ENCODE peak calls at places on chromosomes 4 and X, in seven cellular contexts. Z is erythroblast, O is A549, A is spleen, T is NB4, E is right lobe of liver, H is HCT116. I is an unnamed sample.

GRCh38 chrX:50157545-50158125 is 43.2 kb downstream of the AKAP4 start:
- DNase-seq in Z (no peak), O (no peak), A (no peak), T (no peak), E (no peak), H (no peak), I (no peak)

GRCh38 chr4:3797831-3798500 is 31.8 kb downstream of the ADRA2C start:
- DNase-seq in Z (no peak), O (no peak), A (peak), T (no peak), E (peak), H (no peak), I (no peak)

GRCh38 chr4:5024673-5025072 is 5.4 kb upstream of the CYTL1 start:
- DNase-seq in Z (no peak), O (no peak), A (no peak), T (peak), E (no peak), H (no peak), I (no peak)

GRCh38 chr4:81792521-81792920 is 320.8 kb upstream of the RASGEF1B start:
- DNase-seq in Z (peak), O (no peak), A (no peak), T (no peak), E (no peak), H (no peak), I (no peak)

GRCh38 chr4:20266215-20267082 is 14.7 kb downstream of the SLIT2 start:
- DNase-seq in Z (no peak), O (no peak), A (no peak), T (no peak), E (no peak), H (no peak), I (no peak)

GRCh38 chrX:41350976-41351569 is 17.1 kb downstream of the DDX3X start:
- DNase-seq in Z (no peak), O (no peak), A (no peak), T (peak), E (no peak), H (no peak), I (no peak)

GRCh38 chr4:67437974-67438713 is 107.2 kb downstream of the CENPC start:
- DNase-seq in Z (no peak), O (no peak), A (no peak), T (peak), E (no peak), H (no peak), I (no peak)

GRCh38 chr4:89298788-89299152 is 8.8 kb downstream of the GPRIN3 start:
- DNase-seq in Z (no peak), O (no peak), A (no peak), T (peak), E (no peak), H (no peak), I (no peak)

GRCh38 chr4:66741081-66741480 is 804.2 kb downstream of the CENPC start:
- DNase-seq in Z (no peak), O (no peak), A (no peak), T (no peak), E (no peak), H (no peak), I (no peak)

GRCh38 chr4:15004701-15005301 is 2.5 kb downstream of the CPEB2 start:
- DNase-seq in Z (peak), O (no peak), A (peak), T (peak), E (peak), H (no peak), I (no peak)
- TF ChIP-seq POLR2A in Z (peak), O (no peak), A (no peak), T (no peak), E (peak), H (no peak), I (no peak)

GRCh38 chrX:149255860-149256259 is 249.2 kb downstream of the IDS start:
- DNase-seq in Z (no peak), O (no peak), A (no peak), T (no peak), E (no peak), H (no peak), I (no peak)

DNA sequence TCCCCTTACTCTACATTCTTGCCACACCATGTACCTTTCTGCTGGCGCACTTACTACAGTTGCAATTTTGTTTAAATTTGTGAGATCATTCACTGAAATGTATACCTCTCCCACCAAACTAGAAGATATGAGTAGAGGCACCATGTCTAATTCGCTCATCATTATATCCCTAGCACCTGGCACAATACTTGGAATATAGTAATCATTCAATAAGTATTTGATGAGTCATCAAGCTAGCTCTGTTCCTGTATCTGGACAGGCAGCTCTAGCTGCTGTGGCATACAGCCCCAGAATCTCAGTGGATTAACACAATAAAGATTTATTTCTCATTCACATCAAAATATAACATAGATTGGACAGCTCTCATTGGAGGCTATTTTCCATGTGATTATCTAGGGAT is 245.9 kb downstream of the IDS start:
- DNase-seq in Z (no peak), O (no peak), A (no peak), T (no peak), E (no peak), H (no peak), I (no peak)
- TF ChIP-seq POLR2A in Z (no peak), O (no peak), A (no peak), T (no peak), E (no peak), H (no peak), I (no peak)

DNA sequence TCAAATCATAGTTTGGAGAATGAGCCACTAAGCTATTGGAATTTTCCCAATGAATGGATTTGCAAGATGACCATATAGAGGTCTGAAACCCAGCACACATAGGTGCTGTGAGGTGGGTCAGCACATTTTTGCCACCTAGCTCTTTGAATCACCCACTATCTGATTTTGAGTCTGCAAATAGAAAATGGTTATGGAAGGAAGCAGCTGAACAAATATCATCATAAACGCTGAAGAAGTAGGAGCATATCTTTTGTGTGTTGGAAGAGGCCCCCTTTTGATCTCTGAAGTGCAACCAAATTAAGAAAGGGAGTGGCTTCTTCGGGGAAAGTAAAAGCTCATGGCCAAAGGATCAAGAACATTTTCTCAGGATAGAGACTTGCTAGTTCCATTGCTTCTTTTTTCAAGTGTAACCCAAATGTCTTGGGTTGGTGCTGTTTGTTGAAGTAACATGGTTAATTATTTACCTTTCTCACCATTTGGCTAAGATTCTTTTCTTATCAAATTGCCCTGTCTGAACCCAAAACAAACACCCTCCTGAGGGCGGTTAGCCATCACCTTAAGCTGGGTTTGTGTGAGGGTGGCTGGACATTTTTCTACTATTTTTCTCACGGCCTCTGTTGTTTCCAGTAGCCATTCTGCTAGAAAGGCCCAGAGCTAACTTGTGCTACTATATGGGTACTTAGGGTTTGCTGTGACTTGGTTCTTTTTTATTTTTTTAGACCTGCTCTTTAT is 18.4 kb upstream of the SORBS2 start:
- DNase-seq in Z (no peak), O (no peak), A (no peak), T (no peak), E (no peak), H (no peak), I (no peak)
- TF ChIP-seq POLR2A in Z (no peak), O (no peak), A (no peak), T (no peak), E (no peak), H (no peak), I (no peak)

GRCh38 chrX:45769919-45770582 is 569.4 kb upstream of the DIPK2B start:
- DNase-seq in Z (peak), O (peak), A (peak), T (peak), E (peak), H (no peak), I (no peak)

GRCh38 chrX:45774961-45775360 is 574.3 kb upstream of the DIPK2B start:
- DNase-seq in Z (no peak), O (no peak), A (no peak), T (peak), E (no peak), H (no peak), I (no peak)

GRCh38 chrX:45768666-45769065 is 568.0 kb upstream of the DIPK2B start:
- DNase-seq in Z (no peak), O (no peak), A (no peak), T (no peak), E (no peak), H (no peak), I (no peak)

GRCh38 chrX:45771560-45772340 is 571.1 kb upstream of the DIPK2B start:
- DNase-seq in Z (peak), O (no peak), A (peak), T (peak), E (peak), H (no peak), I (no peak)

DNA sequence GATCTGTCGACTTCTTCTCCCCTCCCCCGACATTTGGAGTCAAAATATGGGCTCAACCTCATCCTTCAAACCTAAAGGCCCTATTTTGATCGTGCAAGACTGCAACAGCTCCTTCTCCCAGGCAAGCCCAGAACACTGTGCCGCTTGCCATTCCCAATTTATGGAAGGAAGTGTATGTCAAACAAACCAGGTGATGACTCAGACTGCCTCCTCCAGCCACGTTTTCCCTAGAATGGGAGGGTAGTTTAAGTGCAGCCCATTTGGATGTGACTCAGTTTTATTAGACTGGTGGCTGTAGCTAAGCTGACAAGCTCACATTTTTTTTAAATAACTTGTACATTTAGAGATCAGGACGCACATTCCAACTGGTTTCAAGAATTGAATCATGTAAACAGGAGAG is 570.4 kb upstream of the DIPK2B start:
- DNase-seq in Z (no peak), O (peak), A (no peak), T (peak), E (no peak), H (peak), I (no peak)
- TF ChIP-seq POLR2A in Z (no peak), O (no peak), A (no peak), T (no peak), E (no peak), H (no peak), I (peak)

DNA sequence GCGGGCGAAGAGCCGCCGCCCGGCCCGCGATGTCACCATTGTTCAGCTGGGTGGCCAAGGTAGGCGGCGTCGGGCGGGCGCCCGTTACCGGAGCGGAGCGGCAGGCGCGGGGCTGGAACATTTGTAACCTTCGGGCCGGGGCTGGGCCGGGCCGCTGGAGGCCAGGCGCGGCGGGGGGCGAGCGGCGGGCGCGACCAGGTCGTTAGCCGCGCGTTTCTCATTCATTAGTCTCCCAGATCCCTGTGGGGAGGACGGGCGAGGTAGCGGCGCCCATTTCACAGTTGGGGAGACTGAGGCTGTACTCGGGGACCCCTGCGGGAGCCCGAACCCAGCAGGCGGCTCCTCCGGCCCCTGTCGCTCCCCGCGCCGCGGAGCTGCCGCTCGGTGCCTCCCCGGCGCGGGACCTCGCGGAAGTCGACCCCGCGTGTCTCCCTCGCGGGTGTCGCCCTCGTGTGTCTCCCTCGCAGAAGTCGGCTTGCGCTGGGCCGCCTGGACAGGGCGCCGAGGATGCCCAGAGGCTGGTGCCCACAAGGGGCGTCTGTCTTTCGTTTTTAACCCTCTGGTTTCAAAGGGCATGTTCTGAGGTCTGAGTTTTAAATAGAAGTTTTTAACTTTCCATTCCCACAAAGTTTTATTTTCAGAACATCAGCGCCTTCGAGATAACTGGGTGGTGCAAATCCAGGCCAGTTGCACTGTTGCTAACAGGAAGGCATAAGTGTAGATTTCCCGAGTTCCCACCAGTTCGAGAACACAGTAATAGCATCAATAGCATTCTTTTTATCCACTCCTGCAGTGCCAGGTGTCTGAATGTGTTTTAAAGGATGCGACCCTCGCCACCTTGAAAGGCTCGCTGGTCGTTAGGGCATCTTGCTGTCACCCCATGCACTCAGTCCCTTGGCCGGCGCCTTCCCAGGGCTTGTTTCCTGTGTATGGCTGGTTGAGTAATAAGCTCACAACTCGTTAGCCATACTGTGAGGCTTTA is 17.6 kb downstream of the PTTG2 start:
- DNase-seq in Z (peak), O (peak), A (peak), T (peak), E (peak), H (peak), I (peak)
- TF ChIP-seq POLR2A in Z (peak), O (no peak), A (no peak), T (no peak), E (peak), H (no peak), I (no peak)

GRCh38 chrX:115560978-115561604 is at the start of gene PLS3:
- DNase-seq in Z (no peak), O (peak), A (peak), T (no peak), E (peak), H (peak), I (peak)
- TF ChIP-seq POLR2A in Z (no peak), O (peak), A (no peak), T (no peak), E (peak), H (peak), I (peak)

GRCh38 chr4:103201724-103202123 is 3.6 kb upstream of the CENPE start:
- DNase-seq in Z (no peak), O (no peak), A (peak), T (no peak), E (no peak), H (no peak), I (no peak)

GRCh38 chr4:103197765-103198110 is 405 bp downstream of the CENPE start:
- DNase-seq in Z (no peak), O (peak), A (no peak), T (no peak), E (no peak), H (peak), I (no peak)

GRCh38 chr4:103199009-103199408 is 866 bp upstream of the CENPE start:
- DNase-seq in Z (peak), O (no peak), A (peak), T (no peak), E (no peak), H (no peak), I (no peak)

GRCh38 chr4:103201254-103201653 is 3.1 kb upstream of the CENPE start:
- DNase-seq in Z (no peak), O (no peak), A (no peak), T (no peak), E (no peak), H (no peak), I (no peak)

GRCh38 chr4:103198111-103198765 is at the start of gene CENPE:
- DNase-seq in Z (peak), O (peak), A (peak), T (peak), E (peak), H (peak), I (peak)
- TF ChIP-seq POLR2A in Z (peak), O (no peak), A (no peak), T (peak), E (no peak), H (peak), I (peak)

GRCh38 chr4:75699299-75699698 is 25.1 kb upstream of the USO1 start:
- DNase-seq in Z (no peak), O (no peak), A (no peak), T (no peak), E (no peak), H (no peak), I (no peak)

GRCh38 chr4:75698162-75698962 is 25.2 kb upstream of the G3BP2 start:
- DNase-seq in Z (no peak), O (no peak), A (no peak), T (peak), E (no peak), H (no peak), I (no peak)

GRCh38 chr4:75698963-75699228 is 25.5 kb upstream of the USO1 start:
- DNase-seq in Z (no peak), O (no peak), A (no peak), T (no peak), E (no peak), H (no peak), I (no peak)

GRCh38 chr4:75705198-75705712 is 19.1 kb upstream of the USO1 start:
- DNase-seq in Z (no peak), O (no peak), A (no peak), T (no peak), E (no peak), H (no peak), I (no peak)

GRCh38 chr4:75702919-75703411 is 21.4 kb upstream of the USO1 start:
- DNase-seq in Z (no peak), O (no peak), A (no peak), T (no peak), E (no peak), H (no peak), I (no peak)
- TF ChIP-seq POLR2A in Z (no peak), O (no peak), A (no peak), T (no peak), E (peak), H (no peak), I (no peak)

I was measured in H54.